ENCODE peak calls at places on chromosomes 7 and 10, in eight cellular contexts. Y, T, V, J, F, K, M and G are unnamed samples.
A peak's percentile ranks its signal among the peaks of the same experiment; 100 is the strongest.

GRCh38 chr7:116731737-116732335 is 59.8 kb downstream of the MET start:
- DNase-seq in K (no peak), J (no peak), M (no peak), T (no peak), Y (no peak), F (no peak), V (no peak), G (no peak)

GRCh38 chr10:11242443-11243386 is 225.0 kb downstream of the CELF2 start:
- DNase-seq in M (peak; percentile 64), Y (peak; percentile 49), T (peak; percentile 47), J (no peak), V (no peak), F (peak; percentile 89), K (peak; percentile 2), G (peak; percentile 37)

GRCh38 chr7:47572939-47573757 is 8.8 kb downstream of the TNS3 start:
- DNase-seq in K (no peak), M (no peak), Y (no peak), V (no peak), F (no peak), J (no peak), T (no peak), G (no peak)

GRCh38 chr10:88162852-88163251 is 299.4 kb downstream of the PTEN start:
- DNase-seq in J (no peak), V (no peak), Y (no peak), T (no peak), F (no peak), M (no peak), K (no peak), G (no peak)

GRCh38 chr7:128827248-128827958 is 2.8 kb upstream of the FLNC start:
- DNase-seq in K (no peak), T (no peak), Y (peak; percentile 54), V (no peak), J (no peak), M (no peak), F (no peak), G (no peak)

GRCh38 chr10:82680688-82681087 is 805.7 kb downstream of the NRG3 start:
- DNase-seq in J (no peak), Y (no peak), V (no peak), M (no peak), K (no peak), T (peak; percentile 16), F (no peak), G (no peak)

GRCh38 chr7:106896268-106896667 is 31.2 kb downstream of the PIK3CG start:
- DNase-seq in M (no peak), F (no peak), T (no peak), V (no peak), K (no peak), J (no peak), Y (no peak), G (no peak)

GRCh38 chr7:23445326-23445725 is 25.0 kb downstream of the IGF2BP3 start:
- DNase-seq in K (no peak), M (no peak), J (no peak), Y (no peak), F (no peak), V (no peak), T (no peak), G (no peak)

GRCh38 chr7:93873998-93874574 is 16.5 kb downstream of the TFPI2 start:
- DNase-seq in J (no peak), T (no peak), K (no peak), F (no peak), M (no peak), Y (no peak), V (no peak), G (no peak)

GRCh38 chr7:10483671-10484070 is 490.0 kb upstream of the PHF14 start:
- DNase-seq in K (no peak), T (no peak), M (no peak), F (no peak), V (no peak), J (peak; percentile 1), Y (peak; percentile 3), G (no peak)

GRCh38 chr7:115613836-115614235 is 416.7 kb downstream of the TFEC start:
- DNase-seq in Y (no peak), T (no peak), J (no peak), F (no peak), K (no peak), V (no peak), M (no peak), G (no peak)

GRCh38 chr7:66921918-66922486 is 977 bp downstream of the TMEM248 start:
- DNase-seq in J (peak; percentile 26), T (peak; percentile 16), M (peak; percentile 42), K (peak; percentile 35), Y (no peak), V (no peak), F (no peak), G (peak; percentile 62)

GRCh38 chr7:27097686-27098492 is 2.1 kb upstream of the HOXA1 start:
- DNase-seq in Y (no peak), M (no peak), K (no peak), T (no peak), F (no peak), V (no peak), J (peak; percentile 59), G (no peak)

GRCh38 chr7:150453186-150453585 is 2.8 kb downstream of the GIMAP8 start:
- DNase-seq in Y (no peak), V (no peak), F (no peak), J (no peak), K (no peak), T (no peak), M (peak; percentile 34), G (no peak)

GRCh38 chr7:84705701-84706100 is 481.2 kb downstream of the SEMA3D start:
- DNase-seq in F (no peak), M (no peak), K (no peak), V (no peak), T (no peak), J (no peak), Y (no peak), G (no peak)

GRCh38 chr10:29849434-29849833 is 210.0 kb downstream of the JCAD start:
- DNase-seq in T (no peak), Y (peak; percentile 89), J (no peak), M (no peak), F (no peak), K (no peak), V (no peak), G (peak; percentile 71)

GRCh38 chr10:14604181-14605142 is 170.2 kb downstream of the FAM107B start:
- DNase-seq in M (peak; percentile 73), K (peak; percentile 62), Y (peak; percentile 74), J (peak; percentile 65), F (peak; percentile 80), V (peak; percentile 70), T (peak; percentile 84), G (no peak)

GRCh38 chr10:104325436-104326430 is 12.5 kb downstream of the ITPRIP start:
- DNase-seq in M (no peak), J (no peak), F (no peak), Y (no peak), K (no peak), T (no peak), V (no peak), G (no peak)

GRCh38 chr7:151695856-151696555 is 176.3 kb upstream of the RHEB start:
- DNase-seq in F (no peak), J (peak; percentile 63), T (peak; percentile 76), Y (no peak), V (no peak), M (no peak), K (no peak), G (no peak)